ENCODE peak calls at places on chromosomes 2 and 18, in five cellular contexts. V is nucleus accumbens; Y is stimulated activated CD8-positive, alpha-beta memory T cell treated with anti-CD3 and anti-CD28 coated beads, Interleukin-7, amount 100 ng/mL, for 24 hours; H is dermis blood vessel endothelial cell; R is astrocyte of the spinal cord. U is an unnamed sample.
A peak's percentile ranks its signal among the peaks of the same experiment; 100 is the strongest.

GRCh38 chr2:147275943-147276342 is 568.9 kb upstream of the ACVR2A start:
- DNase-seq in H (no peak), V (no peak), R (no peak), Y (no peak), U (no peak)

GRCh38 chr2:16069663-16069932 is 129.2 kb downstream of the MYCN start:
- DNase-seq in Y (no peak), H (no peak), V (no peak), R (no peak), U (no peak)

GRCh38 chr18:8188196-8188595 is 421.0 kb upstream of the RAB12 start:
- DNase-seq in R (peak; percentile 58), Y (no peak), V (no peak), H (peak; percentile 71), U (no peak)

GRCh38 chr2:30421026-30421425 is 26.0 kb upstream of the LCLAT1 start:
- DNase-seq in Y (no peak), R (no peak), V (no peak), H (no peak), U (no peak)

GRCh38 chr2:127700527-127701192 is 637 bp upstream of the SFT2D3 start:
- DNase-seq in R (no peak), H (no peak), Y (no peak), V (no peak), U (peak; percentile 22)

GRCh38 chr18:74797577-74798151 is 200.0 kb downstream of the ZNF407 start:
- DNase-seq in Y (no peak), V (no peak), H (no peak), R (no peak), U (no peak)

GRCh38 chr2:218382785-218383184 is 712 bp downstream of the SLC11A1 start:
- DNase-seq in R (no peak), V (no peak), H (no peak), Y (no peak), U (no peak)

GRCh38 chr2:72126186-72127100 is 21.2 kb downstream of the CYP26B1 start:
- DNase-seq in Y (no peak), V (no peak), H (no peak), R (no peak), U (no peak)

GRCh38 chr18:79395761-79396404 is at the start of gene NFATC1:
- DNase-seq in V (no peak), Y (peak; percentile 57), R (peak; percentile 65), H (peak; percentile 82), U (peak; percentile 89)

GRCh38 chr18:12403601-12404506 is 3.9 kb upstream of the PRELID3A start:
- DNase-seq in Y (no peak), R (peak; percentile 74), H (peak; percentile 70), V (no peak), U (peak; percentile 71)

GRCh38 chr18:28007841-28008240 is 169.1 kb downstream of the CDH2 start:
- DNase-seq in H (no peak), R (peak; percentile 32), Y (no peak), V (no peak), U (no peak)

GRCh38 chr18:13178976-13179375 is 39.6 kb upstream of the LDLRAD4 start:
- DNase-seq in R (no peak), V (no peak), Y (no peak), H (no peak), U (no peak)

GRCh38 chr2:233928594-233929351 is 11.6 kb downstream of the TRPM8 start:
- DNase-seq in Y (no peak), H (peak; percentile 52), R (peak; percentile 29), V (no peak), U (peak; percentile 45)

GRCh38 chr18:66599190-66599589 is 4.7 kb downstream of the CDH19 start:
- DNase-seq in H (peak; percentile 3), Y (no peak), V (no peak), R (no peak), U (peak; percentile 72)

GRCh38 chr2:96540136-96540535 is 3.6 kb downstream of the ARID5A start:
- DNase-seq in V (no peak), H (no peak), R (peak; percentile 9), Y (no peak), U (no peak)

GRCh38 chr2:9076210-9076609 is 72.7 kb upstream of the MBOAT2 start:
- DNase-seq in R (no peak), V (no peak), Y (no peak), H (no peak), U (no peak)

GRCh38 chr18:79380816-79381806 is 14.6 kb upstream of the NFATC1 start:
- DNase-seq in R (peak; percentile 37), H (peak; percentile 76), Y (peak; percentile 56), V (no peak), U (peak; percentile 62)

GRCh38 chr2:238077292-238077691 is 16.5 kb downstream of the SCLY start:
- DNase-seq in Y (no peak), R (no peak), V (no peak), H (no peak), U (no peak)

GRCh38 chr18:6509417-6510198 is 94.9 kb upstream of the L3MBTL4 start:
- DNase-seq in R (peak; percentile 6), H (no peak), V (no peak), Y (no peak), U (no peak)

GRCh38 chr18:47254341-47254939 is 3.0 kb upstream of the SKOR2 start:
- DNase-seq in H (peak; percentile 69), Y (no peak), R (peak; percentile 45), V (no peak), U (peak; percentile 22)

GRCh38 chr2:122167561-122167960 is 412.1 kb downstream of the TSN start:
- DNase-seq in Y (no peak), H (no peak), V (no peak), R (no peak), U (no peak)

GRCh38 chr2:26429779-26430654 is 28.3 kb downstream of the DRC1 start:
- DNase-seq in V (no peak), H (peak; percentile 39), Y (no peak), R (no peak), U (no peak)

GRCh38 chr18:58468191-58468590 is 160.7 kb downstream of the ALPK2 start:
- DNase-seq in R (no peak), Y (no peak), V (no peak), H (no peak), U (no peak)

GRCh38 chr18:32200766-32201165 is 10.9 kb downstream of the MEP1B start:
- DNase-seq in V (no peak), Y (no peak), H (no peak), R (no peak), U (no peak)

GRCh38 chr2:108909275-108909823 is 79.7 kb downstream of the EDAR start:
- DNase-seq in R (no peak), V (no peak), Y (no peak), H (no peak), U (no peak)

U was measured in dermis microvascular lymphatic vessel endothelial cell.